ENCODE peak calls at places on chromosomes 6 and 20, in nine cellular contexts. V, S, W, D, B, P, Y, E and Z are unnamed samples.
A peak's percentile ranks its signal among the peaks of the same experiment; 100 is the strongest.

GRCh38 chr6:67952121-67952520 is 683.0 kb upstream of the ADGRB3 start:
- DNase-seq in V (no peak), S (no peak), W (no peak), D (no peak), B (no peak), P (no peak), Y (no peak), E (no peak), Z (no peak)

GRCh38 chr6:16634855-16635254 is 126.4 kb downstream of the ATXN1 start:
- DNase-seq in V (no peak), S (no peak), W (no peak), D (no peak), B (no peak), P (no peak), Y (no peak), E (no peak), Z (no peak)

GRCh38 chr6:111841822-111842221 is 31.4 kb downstream of the FYN start:
- DNase-seq in V (no peak), S (no peak), W (peak; percentile 68), D (no peak), B (no peak), P (no peak), Y (no peak), E (no peak), Z (peak; percentile 60)

GRCh38 chr6:28537065-28537464 is 11.4 kb downstream of the GPX5 start:
- DNase-seq in V (no peak), S (no peak), W (no peak), D (no peak), B (no peak), P (no peak), Y (no peak), E (no peak), Z (no peak)

GRCh38 chr6:112557961-112558360 is 210.8 kb downstream of the RFPL4B start:
- DNase-seq in V (no peak), S (no peak), W (no peak), D (no peak), B (no peak), P (no peak), Y (no peak), E (no peak), Z (no peak)

GRCh38 chr6:86871681-86872080 is 65.6 kb upstream of the HTR1E start:
- DNase-seq in V (no peak), S (no peak), W (no peak), D (no peak), B (no peak), P (no peak), Y (no peak), E (no peak), Z (no peak)

GRCh38 chr6:13428528-13429405 is 58.6 kb downstream of the GFOD1 start:
- DNase-seq in V (no peak), S (no peak), W (no peak), D (no peak), B (no peak), P (no peak), Y (no peak), E (no peak), Z (no peak)

GRCh38 chr6:116018976-116019375 is 41.7 kb downstream of the FRK start:
- DNase-seq in V (no peak), S (no peak), W (no peak), D (no peak), B (no peak), P (no peak), Y (no peak), E (no peak), Z (no peak)

GRCh38 chr6:122033564-122034181 is 365.8 kb upstream of the HSF2 start:
- DNase-seq in V (no peak), S (no peak), W (peak; percentile 56), D (no peak), B (no peak), P (peak; percentile 67), Y (no peak), E (no peak), Z (peak; percentile 8)

GRCh38 chr6:110731196-110731595 is 84.1 kb downstream of the CDK19 start:
- DNase-seq in V (no peak), S (no peak), W (no peak), D (no peak), B (no peak), P (no peak), Y (no peak), E (no peak), Z (no peak)

GRCh38 chr20:3238616-3239025 is 369 bp downstream of the SLC4A11 start:
- DNase-seq in V (peak; percentile 36), S (peak; percentile 24), W (peak; percentile 44), D (no peak), B (no peak), P (peak; percentile 80), Y (no peak), E (no peak), Z (peak; percentile 62)

GRCh38 chr6:96611342-96611964 is 48.5 kb downstream of the FHL5 start:
- DNase-seq in V (no peak), S (no peak), W (no peak), D (no peak), B (no peak), P (no peak), Y (no peak), E (no peak), Z (no peak)

GRCh38 chr6:36056178-36056577 is 28.6 kb downstream of the MAPK14 start:
- DNase-seq in V (no peak), S (no peak), W (no peak), D (no peak), B (no peak), P (no peak), Y (no peak), E (no peak), Z (no peak)

GRCh38 chr20:23092861-23093543 is 6.9 kb upstream of the CD93 start:
- DNase-seq in V (no peak), S (no peak), W (no peak), D (no peak), B (no peak), P (no peak), Y (no peak), E (no peak), Z (no peak)